ENCODE peak calls at places on chromosome 11, in four cellular contexts. V is tibial nerve, T is NB4, O is transverse colon. L is an unnamed sample.

GRCh38 chr11:57429946-57430345 is 3.0 kb upstream of the SLC43A3 start:
- DNase-seq in V (no peak), T (no peak), O (no peak), L (no peak)

GRCh38 chr11:72864692-72865655 is 50.8 kb downstream of the ATG16L2 start:
- DNase-seq in V (no peak), T (no peak), O (no peak), L (no peak)

GRCh38 chr11:69335010-69335409 is 41.1 kb downstream of the MYEOV start:
- DNase-seq in V (no peak), T (no peak), O (no peak), L (no peak)

GRCh38 chr11:110207089-110207488 is 89.3 kb downstream of the RDX start:
- DNase-seq in V (no peak), T (no peak), O (no peak), L (no peak)

GRCh38 chr11:69587454-69588081 is 53.4 kb upstream of the CCND1 start:
- DNase-seq in V (no peak), T (no peak), O (no peak), L (no peak)

GRCh38 chr11:122523841-122524531 is 131.5 kb upstream of the UBASH3B start:
- DNase-seq in V (no peak), T (peak; percentile 18), O (no peak), L (no peak)

GRCh38 chr11:45661417-45662055 is 3.9 kb downstream of the CHST1 start:
- DNase-seq in V (no peak), T (no peak), O (no peak), L (no peak)

GRCh38 chr11:110481523-110481922 is 51.8 kb downstream of the FDX1 start:
- DNase-seq in V (no peak), T (no peak), O (no peak), L (no peak)

GRCh38 chr11:121489823-121490222 is 37.1 kb upstream of the SORL1-AS1 start:
- DNase-seq in V (no peak), T (no peak), O (no peak), L (no peak)

GRCh38 chr11:6941970-6942369 is 15.7 kb downstream of the ZNF215 start:
- DNase-seq in V (no peak), T (peak; percentile 6), O (no peak), L (no peak)

GRCh38 chr11:113562981-113563461 is 87.8 kb upstream of the DRD2 start:
- DNase-seq in V (no peak), T (no peak), O (no peak), L (no peak)

GRCh38 chr11:36352919-36353318 is 56.8 kb downstream of the PRR5L start:
- DNase-seq in V (no peak), T (no peak), O (no peak), L (no peak)

GRCh38 chr11:115761348-115761747 is 257.1 kb upstream of the CADM1 start:
- DNase-seq in V (no peak), T (no peak), O (no peak), L (no peak)

GRCh38 chr11:79493555-79494171 is 52.8 kb upstream of the TENM4 start:
- DNase-seq in V (peak; percentile 43), T (peak; percentile 64), O (peak; percentile 70), L (peak; percentile 77)

DNA sequence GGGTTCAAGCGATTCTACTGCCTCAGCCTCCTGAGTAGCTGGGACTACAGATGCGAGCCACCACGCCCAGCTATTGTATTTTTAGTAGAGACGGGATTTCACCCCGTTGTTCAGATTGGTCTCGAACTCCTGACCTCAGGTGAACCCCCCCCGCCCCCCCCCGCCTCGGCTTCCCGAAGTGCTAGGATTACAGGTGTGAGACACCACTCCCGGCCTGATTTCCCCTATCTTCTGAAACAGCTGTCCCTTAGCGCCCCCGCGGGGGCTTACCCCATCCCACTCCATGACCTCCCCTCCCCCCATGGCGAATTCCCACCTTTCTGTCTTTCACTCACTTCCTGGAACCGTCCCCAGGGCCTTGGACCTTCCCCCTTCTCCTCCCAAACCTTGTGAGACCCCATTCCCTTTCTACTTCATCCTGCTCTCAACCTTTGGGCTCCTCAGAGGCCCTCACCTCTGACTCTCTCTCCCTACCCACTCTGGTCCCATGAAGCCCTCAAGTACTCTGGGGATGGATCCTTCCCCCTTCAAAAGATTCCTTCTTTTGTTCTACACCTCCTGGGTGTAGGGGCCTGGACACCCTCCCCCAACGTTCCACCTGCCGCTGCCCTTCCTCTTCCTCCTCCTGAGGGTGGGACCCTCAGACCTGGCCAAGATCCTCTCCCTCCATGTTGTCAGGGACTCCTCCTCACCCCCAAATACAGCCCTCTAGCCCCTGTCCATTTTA is 936 bp downstream of the PRDX5 start:
- DNase-seq in V (no peak), T (no peak), O (peak; percentile 41), L (peak; percentile 54)
- TF ChIP-seq POLR2A in V (no peak), T (no peak), O (no peak), L (no peak)

GRCh38 chr11:75574698-75575265 is 12.7 kb downstream of the SERPINH1 start:
- DNase-seq in V (no peak), T (no peak), O (no peak), L (no peak)
- TF ChIP-seq CTCF in V (no peak), T (peak; percentile 1), O (no peak), L (peak; percentile 14)

GRCh38 chr11:62925745-62926668 is 4.8 kb upstream of the CHRM1 start:
- DNase-seq in V (no peak), T (no peak), O (no peak), L (no peak)
- H3K4me3 ChIP-seq in V (peak overlapping the region; percentile 8), T (no peak overlapping the region), O (peak overlapping the region; percentile 8), L (no peak overlapping the region)

DNA sequence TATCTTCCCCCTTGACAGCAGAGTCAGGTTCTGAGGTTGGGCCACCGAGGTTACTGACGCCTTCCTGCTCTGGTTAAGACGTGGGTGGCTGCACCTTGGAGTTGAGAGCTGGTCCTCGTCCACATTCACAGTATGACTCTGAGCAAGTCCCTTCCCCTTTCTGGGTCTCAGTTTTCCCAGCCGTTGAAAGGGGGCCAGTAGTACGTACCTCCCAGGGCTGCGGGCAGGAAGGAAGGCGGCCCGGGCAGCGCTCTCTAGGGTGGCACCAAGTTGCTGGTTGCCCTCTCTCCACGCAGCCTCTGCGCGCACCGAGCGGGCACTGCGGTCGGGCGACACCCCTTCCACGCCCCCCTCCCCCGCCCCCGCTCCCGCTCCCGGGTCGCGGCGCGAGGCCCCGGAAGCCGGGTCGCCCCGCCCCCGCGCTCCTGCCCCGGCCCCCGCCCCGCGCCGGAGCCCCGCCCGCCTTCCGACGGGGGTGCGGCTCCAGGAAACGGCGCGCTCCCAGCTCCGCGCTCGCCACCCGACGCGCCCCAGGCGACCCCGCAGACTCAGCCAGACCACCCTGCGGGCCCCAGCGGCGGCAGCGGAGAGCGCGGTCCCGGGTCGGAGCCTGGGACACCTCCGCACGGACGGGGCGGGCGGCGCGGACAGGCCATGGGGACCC is at the start of gene EHBP1L1:
- DNase-seq in V (peak; percentile 49), T (peak; percentile 89), O (peak; percentile 89), L (peak; percentile 68)
- TF ChIP-seq POLR2A in V (no peak), T (no peak), O (peak; percentile 36), L (no peak)

GRCh38 chr11:20529757-20530156 is 69.7 kb upstream of the SLC6A5 start:
- DNase-seq in V (no peak), T (no peak), O (no peak), L (no peak)
- TF ChIP-seq CTCF in V (no peak), T (no peak), O (no peak), L (no peak)

GRCh38 chr11:62613275-62613864 is 313 bp downstream of the ROM1 start:
- DNase-seq in V (no peak), T (no peak), O (no peak), L (peak; percentile 55)
- H3K4me3 ChIP-seq in V (peak overlapping the region; percentile 69), T (no peak overlapping the region), O (peak overlapping the region; percentile 84), L (peak overlapping the region; percentile 70)

GRCh38 chr11:86068951-86069407 is at the start of gene PICALM:
- DNase-seq in V (peak; percentile 97), T (peak; percentile 100), O (peak; percentile 98), L (peak; percentile 97)
- TF ChIP-seq POLR2A in V (peak; percentile 62), T (peak; percentile 66), O (peak; percentile 88), L (peak; percentile 83)

L was measured in ovary.